ENCODE peak calls at places on chromosomes 12 and 14, in nine cellular contexts. One of them, this sample, is unnamed.

GRCh38 chr12:75478395-75478794 is 2.2 kb upstream of the GLIPR1 start:
- DNase-seq in kidney: no peak
- DNase-seq in GM12892: no peak
- DNase-seq in activated CD8-positive, alpha-beta memory T cell treated with anti-CD3 and anti-CD28 coated beads for 24 hours: no peak
- DNase-seq in CD8-positive, alpha-beta memory T cell: no peak
- DNase-seq in activated CD4-positive, alpha-beta T cell treated with anti-CD3 and anti-CD28 coated beads, Interleukin-2, amount 50 U/mL, for 1 hour: no peak
- DNase-seq in trophoblast cell: no peak
- DNase-seq in ELR: no peak
- DNase-seq in Caki2: no peak
- DNase-seq in this sample: peak; percentile 63

GRCh38 chr14:55699131-55700057 is 119.4 kb downstream of the KTN1 start:
- DNase-seq in Caki2: peak; percentile 90
- DNase-seq in CD8-positive, alpha-beta memory T cell: no peak
- DNase-seq in GM12892: no peak
- DNase-seq in trophoblast cell: peak; percentile 76
- DNase-seq in activated CD8-positive, alpha-beta memory T cell treated with anti-CD3 and anti-CD28 coated beads for 24 hours: no peak
- DNase-seq in activated CD4-positive, alpha-beta T cell treated with anti-CD3 and anti-CD28 coated beads, Interleukin-2, amount 50 U/mL, for 1 hour: no peak
- DNase-seq in kidney: no peak
- DNase-seq in ELR: peak; percentile 50
- DNase-seq in this sample: no peak

GRCh38 chr14:105168979-105169507 is 467 bp upstream of the JAG2 start:
- DNase-seq in activated CD4-positive, alpha-beta T cell treated with anti-CD3 and anti-CD28 coated beads, Interleukin-2, amount 50 U/mL, for 1 hour: peak; percentile 32
- DNase-seq in ELR: no peak
- DNase-seq in GM12892: no peak
- DNase-seq in CD8-positive, alpha-beta memory T cell: peak; percentile 14
- DNase-seq in kidney: no peak
- DNase-seq in Caki2: no peak
- DNase-seq in trophoblast cell: no peak
- DNase-seq in activated CD8-positive, alpha-beta memory T cell treated with anti-CD3 and anti-CD28 coated beads for 24 hours: peak; percentile 76
- DNase-seq in this sample: peak; percentile 40

GRCh38 chr14:43258396-43258795 is 1248.7 kb downstream of the FSCB start:
- DNase-seq in CD8-positive, alpha-beta memory T cell: no peak
- DNase-seq in trophoblast cell: no peak
- DNase-seq in GM12892: no peak
- DNase-seq in Caki2: no peak
- DNase-seq in ELR: no peak
- DNase-seq in activated CD8-positive, alpha-beta memory T cell treated with anti-CD3 and anti-CD28 coated beads for 24 hours: no peak
- DNase-seq in kidney: no peak
- DNase-seq in activated CD4-positive, alpha-beta T cell treated with anti-CD3 and anti-CD28 coated beads, Interleukin-2, amount 50 U/mL, for 1 hour: no peak
- DNase-seq in this sample: no peak

GRCh38 chr12:75526655-75527511 is 15.5 kb upstream of the KRR1 start:
- DNase-seq in CD8-positive, alpha-beta memory T cell: no peak
- DNase-seq in activated CD8-positive, alpha-beta memory T cell treated with anti-CD3 and anti-CD28 coated beads for 24 hours: no peak
- DNase-seq in ELR: peak; percentile 81
- DNase-seq in kidney: no peak
- DNase-seq in activated CD4-positive, alpha-beta T cell treated with anti-CD3 and anti-CD28 coated beads, Interleukin-2, amount 50 U/mL, for 1 hour: no peak
- DNase-seq in Caki2: peak; percentile 56
- DNase-seq in GM12892: peak; percentile 13
- DNase-seq in trophoblast cell: no peak
- DNase-seq in this sample: peak; percentile 14

GRCh38 chr14:62143235-62143634 is 381.0 kb downstream of the SNAPC1 start:
- DNase-seq in kidney: no peak
- DNase-seq in GM12892: no peak
- DNase-seq in ELR: peak; percentile 7
- DNase-seq in Caki2: no peak
- DNase-seq in trophoblast cell: no peak
- DNase-seq in CD8-positive, alpha-beta memory T cell: no peak
- DNase-seq in activated CD8-positive, alpha-beta memory T cell treated with anti-CD3 and anti-CD28 coated beads for 24 hours: no peak
- DNase-seq in activated CD4-positive, alpha-beta T cell treated with anti-CD3 and anti-CD28 coated beads, Interleukin-2, amount 50 U/mL, for 1 hour: no peak
- DNase-seq in this sample: no peak

GRCh38 chr14:65296402-65296801 is 116.1 kb upstream of the FUT8 start:
- DNase-seq in ELR: no peak
- DNase-seq in GM12892: no peak
- DNase-seq in CD8-positive, alpha-beta memory T cell: no peak
- DNase-seq in kidney: no peak
- DNase-seq in Caki2: no peak
- DNase-seq in activated CD8-positive, alpha-beta memory T cell treated with anti-CD3 and anti-CD28 coated beads for 24 hours: no peak
- DNase-seq in trophoblast cell: no peak
- DNase-seq in activated CD4-positive, alpha-beta T cell treated with anti-CD3 and anti-CD28 coated beads, Interleukin-2, amount 50 U/mL, for 1 hour: no peak
- DNase-seq in this sample: no peak

GRCh38 chr12:82682851-82683261 is 3.9 kb upstream of the TMTC2 start:
- DNase-seq in activated CD8-positive, alpha-beta memory T cell treated with anti-CD3 and anti-CD28 coated beads for 24 hours: no peak
- DNase-seq in GM12892: no peak
- DNase-seq in Caki2: no peak
- DNase-seq in ELR: no peak
- DNase-seq in activated CD4-positive, alpha-beta T cell treated with anti-CD3 and anti-CD28 coated beads, Interleukin-2, amount 50 U/mL, for 1 hour: no peak
- DNase-seq in CD8-positive, alpha-beta memory T cell: no peak
- DNase-seq in trophoblast cell: no peak
- DNase-seq in kidney: no peak
- DNase-seq in this sample: no peak

GRCh38 chr12:32486158-32486557 is 86.8 kb downstream of the FGD4 start:
- DNase-seq in trophoblast cell: peak; percentile 35
- DNase-seq in Caki2: no peak
- DNase-seq in ELR: no peak
- DNase-seq in GM12892: no peak
- DNase-seq in activated CD8-positive, alpha-beta memory T cell treated with anti-CD3 and anti-CD28 coated beads for 24 hours: no peak
- DNase-seq in CD8-positive, alpha-beta memory T cell: no peak
- DNase-seq in activated CD4-positive, alpha-beta T cell treated with anti-CD3 and anti-CD28 coated beads, Interleukin-2, amount 50 U/mL, for 1 hour: no peak
- DNase-seq in kidney: no peak
- DNase-seq in this sample: no peak

GRCh38 chr12:49357099-49357678 is 10.1 kb upstream of the SPATS2 start:
- DNase-seq in Caki2: peak; percentile 34
- DNase-seq in CD8-positive, alpha-beta memory T cell: no peak
- DNase-seq in trophoblast cell: no peak
- DNase-seq in GM12892: no peak
- DNase-seq in kidney: no peak
- DNase-seq in ELR: peak; percentile 84
- DNase-seq in activated CD8-positive, alpha-beta memory T cell treated with anti-CD3 and anti-CD28 coated beads for 24 hours: no peak
- DNase-seq in activated CD4-positive, alpha-beta T cell treated with anti-CD3 and anti-CD28 coated beads, Interleukin-2, amount 50 U/mL, for 1 hour: no peak
- DNase-seq in this sample: no peak

GRCh38 chr12:19530631-19531020 is 91.3 kb downstream of the AEBP2 start:
- DNase-seq in Caki2: no peak
- DNase-seq in GM12892: no peak
- DNase-seq in activated CD4-positive, alpha-beta T cell treated with anti-CD3 and anti-CD28 coated beads, Interleukin-2, amount 50 U/mL, for 1 hour: no peak
- DNase-seq in kidney: no peak
- DNase-seq in CD8-positive, alpha-beta memory T cell: no peak
- DNase-seq in ELR: peak; percentile 65
- DNase-seq in trophoblast cell: no peak
- DNase-seq in activated CD8-positive, alpha-beta memory T cell treated with anti-CD3 and anti-CD28 coated beads for 24 hours: no peak
- DNase-seq in this sample: no peak

GRCh38 chr14:104678346-104678745 is 11.1 kb upstream of the INF2 start:
- DNase-seq in GM12892: no peak
- DNase-seq in kidney: peak; percentile 80
- DNase-seq in activated CD8-positive, alpha-beta memory T cell treated with anti-CD3 and anti-CD28 coated beads for 24 hours: no peak
- DNase-seq in CD8-positive, alpha-beta memory T cell: no peak
- DNase-seq in activated CD4-positive, alpha-beta T cell treated with anti-CD3 and anti-CD28 coated beads, Interleukin-2, amount 50 U/mL, for 1 hour: no peak
- DNase-seq in Caki2: no peak
- DNase-seq in ELR: peak; percentile 49
- DNase-seq in trophoblast cell: no peak
- DNase-seq in this sample: no peak

GRCh38 chr14:90573385-90574105 is 176.7 kb downstream of the CALM1 start:
- DNase-seq in CD8-positive, alpha-beta memory T cell: no peak
- DNase-seq in ELR: no peak
- DNase-seq in kidney: no peak
- DNase-seq in GM12892: no peak
- DNase-seq in activated CD4-positive, alpha-beta T cell treated with anti-CD3 and anti-CD28 coated beads, Interleukin-2, amount 50 U/mL, for 1 hour: no peak
- DNase-seq in Caki2: no peak
- DNase-seq in trophoblast cell: no peak
- DNase-seq in activated CD8-positive, alpha-beta memory T cell treated with anti-CD3 and anti-CD28 coated beads for 24 hours: no peak
- DNase-seq in this sample: no peak

GRCh38 chr12:97006585-97006984 is 99.5 kb downstream of the NEDD1 start:
- DNase-seq in kidney: no peak
- DNase-seq in GM12892: no peak
- DNase-seq in trophoblast cell: no peak
- DNase-seq in ELR: peak; percentile 5
- DNase-seq in activated CD4-positive, alpha-beta T cell treated with anti-CD3 and anti-CD28 coated beads, Interleukin-2, amount 50 U/mL, for 1 hour: no peak
- DNase-seq in Caki2: no peak
- DNase-seq in activated CD8-positive, alpha-beta memory T cell treated with anti-CD3 and anti-CD28 coated beads for 24 hours: no peak
- DNase-seq in CD8-positive, alpha-beta memory T cell: no peak
- DNase-seq in this sample: no peak

GRCh38 chr14:92039073-92039719 is 663 bp downstream of the TRIP11 start:
- DNase-seq in activated CD4-positive, alpha-beta T cell treated with anti-CD3 and anti-CD28 coated beads, Interleukin-2, amount 50 U/mL, for 1 hour: no peak
- DNase-seq in ELR: peak; percentile 90
- DNase-seq in GM12892: no peak
- DNase-seq in trophoblast cell: peak; percentile 30
- DNase-seq in kidney: peak; percentile 82
- DNase-seq in activated CD8-positive, alpha-beta memory T cell treated with anti-CD3 and anti-CD28 coated beads for 24 hours: no peak
- DNase-seq in Caki2: peak; percentile 67
- DNase-seq in CD8-positive, alpha-beta memory T cell: no peak
- DNase-seq in this sample: peak; percentile 6

GRCh38 chr12:24997970-24998582 is 49.2 kb upstream of the BCAT1 start:
- DNase-seq in trophoblast cell: no peak
- DNase-seq in activated CD8-positive, alpha-beta memory T cell treated with anti-CD3 and anti-CD28 coated beads for 24 hours: no peak
- DNase-seq in CD8-positive, alpha-beta memory T cell: no peak
- DNase-seq in GM12892: no peak
- DNase-seq in Caki2: peak; percentile 88
- DNase-seq in activated CD4-positive, alpha-beta T cell treated with anti-CD3 and anti-CD28 coated beads, Interleukin-2, amount 50 U/mL, for 1 hour: no peak
- DNase-seq in kidney: no peak
- DNase-seq in ELR: peak; percentile 45
- DNase-seq in this sample: peak; percentile 68

GRCh38 chr12:119249441-119249840 is 70.7 kb downstream of the HSPB8 start:
- DNase-seq in kidney: no peak
- DNase-seq in GM12892: no peak
- DNase-seq in trophoblast cell: no peak
- DNase-seq in CD8-positive, alpha-beta memory T cell: no peak
- DNase-seq in activated CD8-positive, alpha-beta memory T cell treated with anti-CD3 and anti-CD28 coated beads for 24 hours: no peak
- DNase-seq in activated CD4-positive, alpha-beta T cell treated with anti-CD3 and anti-CD28 coated beads, Interleukin-2, amount 50 U/mL, for 1 hour: no peak
- DNase-seq in ELR: no peak
- DNase-seq in Caki2: no peak
- DNase-seq in this sample: no peak